ENCODE peak calls at places on chromosomes 5 and 9, in ten cellular contexts. S is fibroblast of the aortic adventitia, U is pancreas, F is adipocyte, V is endodermal cell, Z is SK-N-SH, D is A549, L is ovary, Q is dorsolateral prefrontal cortex, T is PC-3. C is an unnamed sample.

GRCh38 chr9:76458903-76459690 is at the start of gene GCNT1:
- DNase-seq in Z (peak), U (peak), D (peak), L (peak), S (peak), F (peak), V (peak), T (peak), Q (peak), C (peak)

GRCh38 chr5:39412995-39413394 is 11.8 kb downstream of the DAB2 start:
- DNase-seq in S (peak), V (no peak), T (no peak), Z (no peak), Q (no peak), U (no peak), F (no peak), D (no peak), L (no peak), C (no peak)

GRCh38 chr9:88342246-88342645 is 46.0 kb upstream of the SPIN1 start:
- DNase-seq in Z (no peak), Q (no peak), L (no peak), T (no peak), V (no peak), F (peak), D (no peak), U (no peak), S (peak), C (no peak)

GRCh38 chr9:82923410-82924242 is 139.3 kb downstream of the RASEF start:
- DNase-seq in T (no peak), F (no peak), U (no peak), S (no peak), L (no peak), Q (no peak), D (no peak), Z (no peak), V (no peak), C (no peak)

GRCh38 chr9:121121582-121122087 is 46.9 kb downstream of the CNTRL start:
- DNase-seq in L (peak), F (peak), U (peak), T (peak), S (peak), D (peak), Q (peak), Z (peak), V (peak), C (peak)

GRCh38 chr9:93097496-93098205 is 1.6 kb downstream of the CARD19 start:
- DNase-seq in Q (peak), U (no peak), V (peak), Z (no peak), F (peak), S (no peak), L (peak), T (peak), D (no peak), C (no peak)

GRCh38 chr5:35488786-35489185 is 128.9 kb upstream of the SPEF2 start:
- DNase-seq in U (no peak), F (no peak), T (peak), L (no peak), Q (no peak), S (no peak), D (no peak), Z (no peak), V (no peak), C (no peak)

GRCh38 chr5:164377746-164378145 is 872.3 kb downstream of the MAT2B start:
- DNase-seq in F (no peak), L (no peak), Q (no peak), S (no peak), D (no peak), T (peak), U (no peak), V (no peak), Z (no peak), C (no peak)

GRCh38 chr5:84091400-84091799 is 293.3 kb downstream of the EDIL3 start:
- DNase-seq in Z (no peak), S (no peak), V (peak), Q (no peak), U (no peak), L (no peak), F (no peak), T (peak), D (no peak), C (no peak)

GRCh38 chr5:154753792-154754191 is 1.4 kb upstream of the LARP1 start:
- DNase-seq in S (peak), D (no peak), L (peak), Q (no peak), Z (no peak), T (no peak), V (peak), F (peak), U (peak), C (peak)

GRCh38 chr9:14238044-14238443 is 75.9 kb downstream of the NFIB start:
- DNase-seq in U (no peak), T (peak), S (no peak), V (no peak), F (peak), D (peak), Z (no peak), L (no peak), Q (no peak), C (no peak)

GRCh38 chr9:19998823-19999455 is 210.1 kb upstream of the SLC24A2 start:
- DNase-seq in T (peak), V (no peak), Q (no peak), D (no peak), U (no peak), L (no peak), Z (no peak), S (no peak), F (no peak), C (no peak)

GRCh38 chr5:113806823-113807222 is 293.3 kb downstream of the YTHDC2 start:
- DNase-seq in T (no peak), Q (no peak), S (peak), D (no peak), U (no peak), L (peak), Z (no peak), F (peak), V (no peak), C (no peak)

GRCh38 chr5:176825234-176825633 is 14.9 kb downstream of the UNC5A start:
- DNase-seq in U (no peak), V (no peak), D (no peak), Z (no peak), F (no peak), T (no peak), Q (no peak), S (no peak), L (no peak), C (no peak)

GRCh38 chr5:14873093-14873492 is 1.5 kb upstream of the ANKH start:
- DNase-seq in Z (no peak), T (no peak), Q (no peak), L (no peak), S (no peak), F (no peak), D (no peak), U (no peak), V (peak), C (no peak)

GRCh38 chr5:62948294-62948693 is 369.7 kb downstream of the LRRC70 start:
- DNase-seq in D (no peak), L (no peak), U (no peak), Q (no peak), S (no peak), T (no peak), V (no peak), Z (no peak), F (no peak), C (no peak)

GRCh38 chr5:64944868-64945267 is 176.1 kb downstream of the CWC27 start:
- DNase-seq in S (no peak), Z (no peak), D (no peak), T (no peak), V (no peak), L (no peak), U (no peak), Q (no peak), F (no peak), C (no peak)

GRCh38 chr9:14373726-14374125 is 59.8 kb upstream of the NFIB start:
- DNase-seq in L (no peak), T (no peak), Z (no peak), U (no peak), S (peak), F (peak), D (no peak), V (no peak), Q (no peak), C (no peak)

GRCh38 chr9:116870566-116870965 is 183.5 kb downstream of the TRIM32 start:
- DNase-seq in S (no peak), U (peak), T (peak), Q (no peak), F (no peak), Z (peak), V (peak), L (no peak), D (peak), C (peak)

GRCh38 chr9:132351404-132352050 is 3.3 kb downstream of the SETX start:
- DNase-seq in Q (no peak), D (no peak), V (peak), L (no peak), Z (no peak), S (peak), U (no peak), T (no peak), F (peak), C (no peak)

GRCh38 chr5:132821791-132822190 is 8.7 kb downstream of the SHROOM1 start:
- DNase-seq in U (no peak), L (no peak), T (no peak), Q (no peak), V (no peak), Z (no peak), D (no peak), S (peak), F (peak), C (no peak)

GRCh38 chr9:133129001-133129799 is 8.2 kb upstream of the RALGDS start:
- DNase-seq in L (no peak), Z (peak), D (no peak), S (no peak), Q (no peak), T (no peak), F (no peak), V (no peak), U (peak), C (no peak)

GRCh38 chr9:105500108-105500766 is 52.4 kb downstream of the FSD1L start:
- DNase-seq in T (no peak), Q (no peak), F (no peak), L (no peak), Z (no peak), D (no peak), U (no peak), V (no peak), S (peak), C (no peak)

GRCh38 chr5:25060575-25060974 is 415.8 kb upstream of the CDH10 start:
- DNase-seq in Z (no peak), D (no peak), T (no peak), Q (no peak), F (no peak), U (no peak), S (no peak), V (no peak), L (no peak), C (no peak)

GRCh38 chr5:128111818-128112448 is 28.4 kb downstream of the SLC12A2 start:
- DNase-seq in F (peak), Q (no peak), S (peak), Z (no peak), V (no peak), U (no peak), L (no peak), D (no peak), T (peak), C (no peak)

DNA sequence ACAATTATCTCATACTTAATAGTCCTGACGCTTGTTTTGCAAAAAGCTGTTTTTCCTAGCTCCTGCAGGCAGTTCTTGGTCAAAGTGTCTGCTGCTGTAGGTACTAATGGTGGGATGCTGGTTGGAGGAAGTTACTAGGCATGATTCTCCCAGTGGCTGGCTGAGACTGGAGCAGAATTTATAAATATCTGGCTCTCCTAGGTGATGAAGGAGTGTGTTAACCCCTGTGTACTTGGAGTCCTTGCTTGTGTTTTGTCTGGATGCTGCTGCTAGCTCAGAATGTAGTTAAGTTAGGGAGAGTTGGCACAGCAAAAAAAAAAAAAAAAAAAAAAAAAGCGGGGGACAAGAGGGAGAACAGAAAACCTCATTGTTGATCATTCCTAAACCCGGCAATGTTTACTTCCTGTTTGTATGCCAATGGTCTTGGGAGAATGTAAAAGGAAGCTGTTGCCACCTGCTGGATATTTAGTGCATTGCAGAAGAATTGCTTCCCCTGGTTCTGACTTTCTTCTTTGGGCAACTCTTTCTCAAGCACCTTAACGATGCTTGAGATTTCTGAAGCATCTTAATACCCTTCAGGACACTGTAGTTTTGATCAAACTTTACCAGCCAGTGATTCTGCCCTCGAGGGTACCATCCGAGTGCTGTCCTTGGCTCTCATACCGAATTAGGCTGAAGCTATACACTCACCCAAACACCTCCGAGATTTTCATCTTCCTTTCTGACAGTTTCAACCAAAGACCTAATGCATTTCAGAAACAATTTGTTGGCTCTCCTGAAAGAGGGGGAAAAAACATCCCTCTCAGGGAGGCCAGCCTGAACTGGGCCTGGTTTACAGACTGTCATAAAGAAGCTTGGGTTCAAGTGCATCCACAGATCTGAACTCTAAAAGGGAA is 71.7 kb upstream of the WWC1 start:
- DNase-seq in Z (peak), L (peak), T (peak), D (peak), F (peak), Q (no peak), U (peak), V (peak), S (peak), C (peak)
- H3K4me3 ChIP-seq in Z (peak), L (no peak), T (no peak), D (peak), F (peak), Q (no peak), U (no peak), V (no peak), S (peak), C (no peak)

DNA sequence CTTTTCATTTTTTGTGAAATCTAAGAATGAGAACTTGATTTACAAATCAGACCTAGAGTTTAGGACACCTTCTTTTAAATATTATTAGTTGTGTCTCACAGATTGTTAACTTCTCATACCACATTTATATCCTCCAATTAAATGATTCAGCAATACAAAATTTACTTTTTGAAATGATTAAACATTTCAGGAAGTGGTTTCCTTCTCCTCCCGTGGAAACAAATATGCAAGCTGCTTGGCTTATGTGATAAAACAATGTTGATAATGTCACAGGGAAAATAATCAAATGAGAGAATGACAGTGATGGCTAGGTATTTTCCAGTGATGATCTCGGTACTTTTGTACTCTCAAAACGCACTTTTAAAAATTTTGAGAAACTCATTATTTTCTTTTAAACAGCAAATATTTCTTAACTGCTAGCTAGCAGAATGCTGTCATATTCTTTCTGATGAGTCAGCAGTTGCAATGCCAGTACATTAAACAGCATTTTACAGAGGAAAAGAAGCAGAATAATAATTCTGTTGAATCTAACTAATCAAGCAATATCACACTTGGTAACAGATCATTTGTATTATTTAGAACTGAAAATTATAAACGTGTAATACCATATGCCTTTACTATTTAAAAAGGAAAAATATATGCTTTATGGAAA is 53.5 kb upstream of the CDH18 start:
- DNase-seq in D (no peak), T (peak), S (peak), Z (no peak), L (no peak), U (no peak), Q (no peak), F (peak), V (no peak), C (no peak)
- H3K4me3 ChIP-seq in D (no peak), T (no peak), S (no peak), Z (no peak), L (no peak), U (no peak), Q (no peak), F (no peak), V (no peak), C (no peak)

DNA sequence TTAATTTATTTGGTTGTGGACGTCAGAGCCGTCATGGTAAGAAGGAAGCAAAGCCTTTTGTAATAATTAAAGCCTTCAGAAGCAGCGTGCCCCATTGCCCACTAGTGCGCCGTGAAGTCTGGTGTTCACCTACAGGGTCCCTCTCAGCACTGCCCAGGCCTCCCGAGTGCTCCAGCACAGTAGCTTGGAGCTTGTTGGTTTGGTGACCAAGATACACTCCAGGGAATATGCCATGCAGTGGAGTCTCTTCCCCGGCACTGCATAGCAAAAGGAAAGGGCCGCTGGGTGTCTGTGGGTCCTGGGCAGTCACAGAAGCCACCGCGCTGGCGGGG is 478 bp upstream of the SYK start:
- DNase-seq in L (no peak), T (no peak), Z (no peak), F (no peak), U (no peak), S (no peak), V (no peak), D (no peak), Q (no peak), C (no peak)
- H3K4me3 ChIP-seq in L (peak), T (peak), Z (no peak), F (no peak), U (peak), S (no peak), V (peak), D (peak), Q (peak), C (no peak)

GRCh38 chr9:129368458-129368978 is 190.5 kb upstream of the IER5L start:
- DNase-seq in Q (no peak), F (no peak), L (no peak), T (no peak), D (no peak), V (no peak), S (no peak), U (no peak), Z (no peak), C (no peak)

GRCh38 chr9:129370770-129371169 is 192.7 kb upstream of the IER5L start:
- DNase-seq in V (no peak), F (no peak), U (no peak), Z (no peak), Q (no peak), S (no peak), T (no peak), L (no peak), D (no peak), C (no peak)

GRCh38 chr9:129365196-129365595 is 187.1 kb upstream of the IER5L start:
- DNase-seq in F (no peak), Z (no peak), Q (no peak), U (no peak), D (no peak), L (no peak), S (no peak), T (no peak), V (no peak), C (no peak)

GRCh38 chr9:129363216-129363873 is 185.3 kb upstream of the IER5L start:
- DNase-seq in V (no peak), Q (no peak), D (no peak), U (no peak), Z (no peak), S (no peak), F (no peak), L (no peak), T (no peak), C (no peak)

DNA sequence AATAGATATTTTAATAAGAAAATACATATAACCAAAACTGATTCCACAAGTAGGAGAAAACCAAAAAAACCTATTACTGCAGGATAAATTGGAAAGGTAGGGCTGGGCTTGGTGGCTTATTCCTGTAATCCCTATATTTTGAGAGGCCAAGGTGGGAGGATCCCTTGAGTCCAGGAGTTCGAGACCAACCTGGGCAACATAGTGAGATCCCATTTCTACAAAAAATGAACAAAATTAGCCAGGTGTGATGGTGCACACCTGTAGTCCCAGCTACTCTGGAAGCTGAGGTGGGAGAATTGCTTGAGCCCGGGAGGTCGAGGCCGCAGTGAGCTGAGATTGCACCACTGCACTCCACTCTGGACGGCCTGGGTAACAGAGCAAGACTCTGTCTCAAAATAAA is 189.2 kb upstream of the IER5L start:
- DNase-seq in Z (no peak), L (no peak), D (no peak), T (no peak), Q (peak), S (no peak), U (no peak), F (no peak), V (no peak), C (no peak)
- H3K4me3 ChIP-seq in Z (no peak), L (no peak), D (no peak), T (no peak), Q (no peak), S (no peak), U (no peak), F (no peak), V (no peak), C (no peak)

C was measured in HFF-Myc.